ENCODE peak calls at places on chromosomes 5 and 9, in six cellular contexts. D is NCI-H1048, K is A673, U is NCI-H2081, I is foreskin fibroblast, J is heart right ventricle. L is an unnamed sample.

GRCh38 chr5:147223343-147223742 is 11.5 kb upstream of the STK32A start:
- DNase-seq in D (no peak), K (no peak), U (no peak), I (no peak), J (no peak), L (no peak)

GRCh38 chr5:13946111-13946510 is 1.6 kb upstream of the DNAH5 start:
- DNase-seq in D (no peak), K (peak; percentile 11), U (no peak), I (peak; percentile 14), J (no peak), L (no peak)

GRCh38 chr9:98916660-98917059 is 27.0 kb upstream of the COL15A1 start:
- DNase-seq in D (no peak), K (no peak), U (no peak), I (peak; percentile 29), J (peak; percentile 63), L (no peak)

GRCh38 chr9:131633491-131634031 is 88.2 kb downstream of the PRRT1B start:
- DNase-seq in D (no peak), K (peak; percentile 14), U (no peak), I (peak; percentile 46), J (no peak), L (no peak)

GRCh38 chr9:83981126-83981871 is 694 bp downstream of the RMI1 start:
- DNase-seq in D (peak; percentile 31), K (peak; percentile 71), U (peak; percentile 66), I (peak; percentile 72), J (peak; percentile 36), L (peak; percentile 15)

GRCh38 chr5:540215-541147 is 16.2 kb upstream of the SLC9A3 start:
- DNase-seq in D (no peak), K (no peak), U (no peak), I (peak; percentile 23), J (no peak), L (no peak)

GRCh38 chr5:22631683-22632082 is 221.5 kb downstream of the CDH12 start:
- DNase-seq in D (no peak), K (no peak), U (no peak), I (no peak), J (no peak), L (no peak)

GRCh38 chr5:111224561-111224989 is 391 bp downstream of the CAMK4 start:
- DNase-seq in D (no peak), K (no peak), U (no peak), I (no peak), J (no peak), L (no peak)

GRCh38 chr5:180201051-180201987 is 7.7 kb downstream of the RASGEF1C start:
- DNase-seq in D (no peak), K (peak; percentile 42), U (peak; percentile 38), I (no peak), J (no peak), L (no peak)

GRCh38 chr5:40410231-40410861 is 269.4 kb upstream of the PTGER4 start:
- DNase-seq in D (no peak), K (peak; percentile 44), U (no peak), I (peak; percentile 15), J (peak; percentile 32), L (peak; percentile 66)

GRCh38 chr9:127185931-127186781 is 63.7 kb upstream of the ANGPTL2 start:
- DNase-seq in D (no peak), K (no peak), U (no peak), I (peak; percentile 97), J (peak; percentile 90), L (no peak)

GRCh38 chr5:168984135-168984675 is 316.7 kb downstream of the SLIT3 start:
- DNase-seq in D (no peak), K (no peak), U (no peak), I (no peak), J (no peak), L (no peak)

GRCh38 chr9:114735732-114736131 is 53.7 kb upstream of the TEX48 start:
- DNase-seq in D (no peak), K (peak; percentile 57), U (no peak), I (peak; percentile 73), J (no peak), L (no peak)

GRCh38 chr5:19910131-19910530 is 77.9 kb downstream of the CDH18 start:
- DNase-seq in D (no peak), K (no peak), U (no peak), I (no peak), J (no peak), L (no peak)

GRCh38 chr5:168353216-168353957 is 61.9 kb downstream of the WWC1 start:
- DNase-seq in D (no peak), K (no peak), U (no peak), I (no peak), J (no peak), L (no peak)

GRCh38 chr9:94173632-94174031 is 85.5 kb upstream of the ZNF169 start:
- DNase-seq in D (no peak), K (no peak), U (no peak), I (no peak), J (no peak), L (no peak)

GRCh38 chr5:156186760-156187159 is 140.2 kb upstream of the SGCD start:
- DNase-seq in D (no peak), K (no peak), U (no peak), I (peak; percentile 64), J (no peak), L (no peak)

GRCh38 chr9:92607088-92607487 is 62.8 kb downstream of the IPPK start:
- DNase-seq in D (no peak), K (no peak), U (no peak), I (peak; percentile 57), J (no peak), L (no peak)

GRCh38 chr5:6542421-6543345 is 90.2 kb downstream of the NSUN2 start:
- DNase-seq in D (no peak), K (no peak), U (no peak), I (no peak), J (no peak), L (no peak)

GRCh38 chr5:138353550-138353893 is 1.0 kb downstream of the KDM3B start:
- DNase-seq in D (no peak), K (no peak), U (no peak), I (peak; percentile 68), J (no peak), L (no peak)

GRCh38 chr9:124062172-124062571 is 50.6 kb downstream of the LHX2 start:
- DNase-seq in D (no peak), K (no peak), U (no peak), I (no peak), J (no peak), L (no peak)

GRCh38 chr5:52943285-52943684 is 45.9 kb upstream of the ITGA2 start:
- DNase-seq in D (no peak), K (no peak), U (no peak), I (no peak), J (no peak), L (no peak)

L was measured in stimulated activated naive B cell treated with anti-CD40 and anti-IgM and Interleukin-4, amounts not matched to agents 10 μg/mL and 1 μg/mL and 100 μg/mL, for 72 hours.